ENCODE peak calls at places on chromosomes 1 and 21, in five cellular contexts. Q is lower lobe of right lung, B is astrocyte of the cerebellum, X is left ventricle myocardium inferior, O is GM23338. P is an unnamed sample.

GRCh38 chr1:7043729-7044470 is 258.6 kb downstream of the CAMTA1 start:
- DNase-seq in X (no peak), O (peak), B (no peak), Q (no peak), P (no peak)

GRCh38 chr1:225851810-225852209 is 30.4 kb downstream of the TMEM63A start:
- DNase-seq in B (no peak), X (no peak), O (no peak), Q (no peak), P (no peak)

GRCh38 chr1:161709373-161709772 is 2.3 kb downstream of the FCRLA start:
- DNase-seq in B (no peak), Q (no peak), X (no peak), O (no peak), P (no peak)

GRCh38 chr21:29235714-29236197 is 63.0 kb upstream of the BACH1 start:
- DNase-seq in Q (no peak), X (no peak), B (no peak), O (no peak), P (no peak)

GRCh38 chr1:167659440-167659839 is 29.4 kb downstream of the RCSD1 start:
- DNase-seq in Q (no peak), X (no peak), O (no peak), B (no peak), P (no peak)

GRCh38 chr1:173328961-173329360 is 121.8 kb upstream of the TNFSF4 start:
- DNase-seq in X (no peak), O (no peak), B (no peak), Q (no peak), P (no peak)

GRCh38 chr1:161267332-161267731 is 8.8 kb downstream of the PCP4L1 start:
- DNase-seq in O (no peak), B (no peak), X (no peak), Q (no peak), P (no peak)

GRCh38 chr1:210949039-210949438 is 184.9 kb downstream of the KCNH1 start:
- DNase-seq in X (no peak), B (no peak), O (no peak), Q (no peak), P (no peak)

GRCh38 chr1:209827384-209828261 is at the start of gene UTP25:
- DNase-seq in O (peak), B (peak), Q (peak), X (peak), P (peak)

GRCh38 chr21:36926989-36927695 is 39.3 kb downstream of the HLCS start:
- DNase-seq in X (no peak), B (no peak), Q (no peak), O (no peak), P (no peak)

GRCh38 chr1:61230523-61230922 is 148.2 kb downstream of the NFIA start:
- DNase-seq in Q (no peak), X (no peak), O (no peak), B (no peak), P (no peak)

GRCh38 chr1:197356723-197357533 is 88.9 kb downstream of the CRB1 start:
- DNase-seq in X (no peak), O (peak), B (peak), Q (no peak), P (no peak)

GRCh38 chr1:160607051-160608032 is 28.0 kb upstream of the CD84 start:
- DNase-seq in Q (no peak), X (no peak), B (peak), O (peak), P (no peak)

GRCh38 chr1:9589719-9590157 is 1.0 kb downstream of the TMEM201 start:
- DNase-seq in Q (no peak), O (no peak), B (no peak), X (no peak), P (no peak)

GRCh38 chr1:236800623-236801022 is 5.5 kb downstream of the MTR start:
- DNase-seq in B (no peak), Q (no peak), O (no peak), X (no peak), P (no peak)

GRCh38 chr1:206470692-206471414 is 577 bp downstream of the IKBKE start:
- DNase-seq in X (no peak), B (peak), Q (no peak), O (peak), P (no peak)

GRCh38 chr1:152745765-152746444 is 11.9 kb upstream of the KPRP start:
- DNase-seq in B (no peak), Q (no peak), O (no peak), X (no peak), P (no peak)

GRCh38 chr1:53073899-53074311 is 11.9 kb downstream of the PODN start:
- DNase-seq in Q (peak), X (peak), O (no peak), B (no peak), P (peak)

GRCh38 chr1:43206721-43207228 is 34.6 kb downstream of the CFAP57 start:
- DNase-seq in O (peak), X (peak), B (peak), Q (peak), P (peak)

GRCh38 chr1:74286414-74286813 is 51.2 kb downstream of the TNNI3K start:
- DNase-seq in O (no peak), X (no peak), Q (no peak), B (no peak), P (no peak)

DNA sequence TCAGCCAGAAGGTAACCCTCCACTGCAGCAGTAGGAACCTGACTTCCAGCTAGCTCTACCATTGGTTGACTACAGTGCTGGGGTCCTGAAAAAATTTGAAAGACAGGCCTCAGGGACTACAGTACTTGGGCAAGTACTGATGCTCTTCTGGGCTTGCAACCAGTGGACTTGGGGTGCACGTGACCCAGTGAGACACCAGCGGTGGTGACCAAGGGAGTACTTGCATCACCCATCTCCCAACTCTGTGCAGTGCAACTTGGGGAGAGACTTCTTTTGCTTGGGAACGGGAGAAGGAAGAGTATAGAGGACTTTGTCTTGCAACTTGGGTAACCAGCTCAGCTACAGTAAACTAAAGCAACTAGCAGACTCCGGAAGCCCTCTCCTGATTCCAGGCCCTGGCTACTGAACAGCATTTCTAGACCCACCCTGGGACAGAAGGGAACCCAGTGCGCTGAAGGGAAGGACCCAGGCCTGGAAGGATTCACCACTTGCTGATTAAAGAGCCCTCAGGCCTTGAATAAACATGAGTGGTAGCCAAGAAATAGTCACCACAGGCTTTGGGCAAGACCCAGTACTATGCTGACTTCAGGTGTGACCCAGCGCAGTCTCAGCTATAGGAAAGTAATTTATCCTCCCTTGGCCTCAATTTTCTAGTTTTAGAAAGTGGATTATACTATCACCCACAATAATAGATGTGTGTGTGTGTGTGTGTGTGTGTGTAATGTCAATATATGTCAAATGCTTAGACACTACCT is 45.6 kb downstream of the TNNI3K start:
- DNase-seq in X (no peak), Q (no peak), O (no peak), B (no peak), P (no peak)
- H3K4me3 ChIP-seq in X (no peak), Q (no peak), O (no peak), B (no peak), P (no peak)

DNA sequence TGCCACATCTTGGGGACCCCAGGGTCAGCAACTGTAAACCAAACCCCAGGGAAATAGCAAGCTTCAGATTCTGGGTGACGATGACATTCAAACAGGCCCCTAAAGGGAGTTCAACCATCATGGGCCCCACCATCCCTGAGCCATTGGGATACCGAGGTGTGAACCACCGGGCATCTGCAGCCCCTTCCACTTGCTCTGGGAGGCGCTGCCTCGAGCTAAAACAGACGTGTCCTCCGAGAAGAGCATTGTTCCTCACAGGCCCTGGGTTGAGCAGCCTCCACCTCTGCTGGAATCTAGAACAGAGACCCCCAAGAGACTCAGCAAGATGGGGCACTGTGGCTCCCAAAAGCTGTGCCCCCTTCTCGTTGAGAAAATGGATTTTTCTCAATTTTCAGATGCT is 19.0 kb upstream of the EFHD2 start:
- DNase-seq in Q (no peak), B (no peak), O (no peak), X (no peak), P (no peak)
- TF ChIP-seq CTCF in Q (no peak), B (no peak), O (peak), X (no peak), P (no peak)

DNA sequence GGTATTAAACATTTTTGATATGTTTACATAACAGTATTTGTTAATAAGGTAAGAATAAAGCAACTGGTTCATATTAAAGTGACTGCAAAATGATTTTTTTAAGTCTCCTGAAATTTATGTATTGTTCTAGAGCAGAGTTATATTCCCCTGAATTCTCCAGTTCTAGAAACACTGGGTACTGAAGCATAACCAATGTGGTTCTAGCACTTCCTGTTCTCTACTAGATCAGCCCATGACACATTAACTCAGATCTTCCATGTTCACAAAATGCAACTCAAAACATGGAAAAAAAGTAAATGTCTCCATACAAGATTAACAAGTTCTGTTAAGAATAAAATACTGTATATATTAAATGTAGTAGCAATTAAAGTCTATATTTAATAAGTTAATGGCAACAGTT is 3.9 kb downstream of the NEGR1 start:
- DNase-seq in B (no peak), O (no peak), Q (no peak), X (no peak), P (no peak)
- H3K4me3 ChIP-seq in B (no peak), O (no peak), Q (no peak), X (no peak), P (no peak)

GRCh38 chr21:35438643-35439404 is 389.7 kb upstream of the RUNX1 start:
- DNase-seq in Q (no peak), O (no peak), B (no peak), X (no peak), P (no peak)

GRCh38 chr21:35437941-35438340 is 388.8 kb upstream of the RUNX1 start:
- DNase-seq in O (no peak), Q (no peak), B (no peak), X (no peak), P (no peak)

GRCh38 chr21:35436899-35437298 is 387.8 kb upstream of the RUNX1 start:
- DNase-seq in X (no peak), O (peak), B (no peak), Q (no peak), P (no peak)

GRCh38 chr21:35444391-35444790 is 395.3 kb upstream of the RUNX1 start:
- DNase-seq in X (no peak), O (no peak), B (no peak), Q (no peak), P (no peak)

GRCh38 chr21:35441868-35442582 is 392.9 kb upstream of the RUNX1 start:
- DNase-seq in B (no peak), X (no peak), O (peak), Q (no peak), P (no peak)
- TF ChIP-seq CTCF in B (peak), X (no peak), O (peak), Q (no peak), P (no peak)

GRCh38 chr1:85583355-85584263 is 3.0 kb downstream of the CCN1 start:
- DNase-seq in O (no peak), X (no peak), Q (no peak), B (peak), P (no peak)
- H3K4me3 ChIP-seq in O (peak), X (peak), Q (peak), B (peak), P (peak)

DNA sequence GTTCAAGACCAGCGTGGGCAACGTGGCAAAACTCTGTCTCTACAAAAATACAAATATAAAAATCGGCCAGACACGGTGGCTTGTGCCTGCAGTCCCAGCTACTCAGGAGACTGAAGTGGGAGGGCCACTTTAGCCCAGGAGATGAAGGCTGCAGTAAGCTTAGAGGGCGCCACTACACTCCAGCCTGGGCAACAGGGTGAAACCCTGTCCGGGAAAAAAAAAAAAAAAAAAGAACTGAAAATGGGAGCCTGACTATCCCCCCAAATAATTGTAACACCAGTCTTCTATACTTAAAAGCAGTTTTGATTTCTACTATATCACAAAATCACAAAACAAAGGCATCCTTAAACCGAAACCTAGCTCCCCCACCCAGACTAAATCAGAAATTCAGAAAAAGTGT is 60.3 kb downstream of the CDC42BPA start:
- DNase-seq in Q (no peak), O (peak), X (no peak), B (no peak), P (no peak)
- TF ChIP-seq CTCF in Q (no peak), O (peak), X (no peak), B (no peak), P (no peak)

GRCh38 chr1:19390901-19391595 is 78.9 kb downstream of the SLC66A1 start:
- DNase-seq in Q (no peak), X (peak), B (peak), O (peak), P (peak)
- H3K4me3 ChIP-seq in Q (peak), X (peak), B (no peak), O (no peak), P (peak)

GRCh38 chr1:184567016-184567415 is 180.2 kb downstream of the C1orf21 start:
- DNase-seq in Q (no peak), B (no peak), O (no peak), X (no peak), P (no peak)

GRCh38 chr1:184562801-184563200 is 176.0 kb downstream of the C1orf21 start:
- DNase-seq in B (no peak), O (no peak), Q (no peak), X (no peak), P (no peak)

GRCh38 chr1:184559117-184559713 is 172.4 kb downstream of the C1orf21 start:
- DNase-seq in Q (no peak), B (no peak), O (no peak), X (no peak), P (no peak)

GRCh38 chr1:184567648-184568047 is 180.8 kb downstream of the C1orf21 start:
- DNase-seq in X (no peak), B (peak), Q (no peak), O (no peak), P (no peak)

DNA sequence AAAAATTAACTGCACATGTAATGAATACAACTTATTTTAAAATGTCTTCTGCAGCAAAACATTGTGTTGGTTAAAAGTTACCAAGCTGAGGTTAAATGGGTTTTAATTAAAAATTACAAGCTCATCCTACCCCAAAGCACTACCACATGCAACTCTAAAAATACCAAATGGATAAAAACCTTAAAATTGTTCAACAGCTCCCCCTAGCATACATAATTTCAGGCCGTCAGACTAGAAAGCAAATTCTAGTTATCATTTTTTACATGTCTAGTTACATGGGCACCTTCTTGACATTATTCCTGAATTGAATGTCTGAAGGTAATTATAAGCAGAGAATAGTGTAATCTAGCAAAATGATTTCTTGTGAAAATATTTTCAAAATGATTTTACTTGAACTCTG is 176.5 kb downstream of the C1orf21 start:
- DNase-seq in X (no peak), B (peak), O (no peak), Q (no peak), P (no peak)
- TF ChIP-seq CTCF in X (peak), B (peak), O (peak), Q (peak), P (peak)